ENCODE peak calls at places on chromosomes 5 and 9, in six cellular contexts. J is stimulated activated CD4-positive, alpha-beta T cell treated with anti-CD3 and anti-CD28 coated beads, TNF-alpha, amount 100 ng/mL, for 24 hours; G is NCI-H1930; D is GM04504; C is IMR-90; A is activated CD8-positive, alpha-beta memory T cell treated with anti-CD3 and anti-CD28 coated beads for 48 hours. W is an unnamed sample.
A peak's percentile ranks its signal among the peaks of the same experiment; 100 is the strongest.

GRCh38 chr5:33313150-33313549 is 127.6 kb upstream of the TARS1 start:
- DNase-seq in J (no peak), G (no peak), D (peak; percentile 74), C (peak; percentile 90), A (no peak), W (no peak)

GRCh38 chr5:119022017-119022745 is 33.8 kb upstream of the DTWD2 start:
- DNase-seq in J (no peak), G (no peak), D (peak; percentile 19), C (peak; percentile 57), A (no peak), W (no peak)

GRCh38 chr9:109971226-109971625 is 191.2 kb downstream of the PALM2AKAP2 start:
- DNase-seq in J (no peak), G (no peak), D (no peak), C (no peak), A (no peak), W (no peak)

GRCh38 chr9:127886401-127886972 is 9.0 kb upstream of the AK1 start:
- DNase-seq in J (no peak), G (no peak), D (no peak), C (no peak), A (no peak), W (no peak)

GRCh38 chr5:96125335-96125891 is 163.8 kb upstream of the ELL2 start:
- DNase-seq in J (no peak), G (no peak), D (no peak), C (no peak), A (no peak), W (no peak)

GRCh38 chr9:37903581-37903830 is 421 bp downstream of the SLC25A51 start:
- DNase-seq in J (peak; percentile 35), G (peak; percentile 59), D (no peak), C (no peak), A (no peak), W (no peak)

GRCh38 chr9:105055922-105056321 is 128.0 kb upstream of the ABCA1 start:
- DNase-seq in J (no peak), G (no peak), D (no peak), C (peak; percentile 84), A (no peak), W (no peak)

GRCh38 chr5:17359451-17359965 is 138.5 kb upstream of the TAF11L2 start:
- DNase-seq in J (no peak), G (no peak), D (peak; percentile 76), C (peak; percentile 33), A (no peak), W (no peak)

GRCh38 chr5:60036539-60036938 is 143.0 kb upstream of the PDE4D start:
- DNase-seq in J (no peak), G (peak; percentile 51), D (no peak), C (no peak), A (no peak), W (no peak)